ENCODE peak calls at places on chromosomes 16 and 17, in seven cellular contexts. One of them, this sample, is unnamed.

GRCh38 chr17:80307994-80308671 is 47.5 kb downstream of the RNF213 start:
- DNase-seq in esophagus squamous epithelium: no peak
- DNase-seq in activated T-cell treated with anti-CD3 and anti-CD28 coated beads, Interleukin-2, amount 50 U/mL, for 1 hour: peak; percentile 10
- DNase-seq in colonic mucosa: no peak
- DNase-seq in body of pancreas: no peak
- DNase-seq in T-cell: no peak
- DNase-seq in fibroblast of the aortic adventitia: no peak
- DNase-seq in this sample: no peak

GRCh38 chr17:55005520-55005919 is 37.0 kb downstream of the STXBP4 start:
- DNase-seq in esophagus squamous epithelium: no peak
- DNase-seq in activated T-cell treated with anti-CD3 and anti-CD28 coated beads, Interleukin-2, amount 50 U/mL, for 1 hour: no peak
- DNase-seq in colonic mucosa: no peak
- DNase-seq in body of pancreas: peak; percentile 13
- DNase-seq in T-cell: no peak
- DNase-seq in fibroblast of the aortic adventitia: peak; percentile 12
- DNase-seq in this sample: no peak

GRCh38 chr16:296806-297510 is 14.0 kb downstream of the PDIA2 start:
- DNase-seq in esophagus squamous epithelium: no peak
- DNase-seq in activated T-cell treated with anti-CD3 and anti-CD28 coated beads, Interleukin-2, amount 50 U/mL, for 1 hour: no peak
- DNase-seq in colonic mucosa: no peak
- DNase-seq in body of pancreas: no peak
- DNase-seq in T-cell: no peak
- DNase-seq in fibroblast of the aortic adventitia: no peak
- DNase-seq in this sample: no peak

GRCh38 chr17:17693253-17693954 is 12.1 kb downstream of the RAI1 start:
- DNase-seq in esophagus squamous epithelium: no peak
- DNase-seq in activated T-cell treated with anti-CD3 and anti-CD28 coated beads, Interleukin-2, amount 50 U/mL, for 1 hour: no peak
- DNase-seq in colonic mucosa: peak; percentile 57
- DNase-seq in body of pancreas: peak; percentile 88
- DNase-seq in T-cell: no peak
- DNase-seq in fibroblast of the aortic adventitia: no peak
- DNase-seq in this sample: no peak

GRCh38 chr16:35149550-35149949 is 1690.1 kb downstream of the TP53TG3F start:
- DNase-seq in esophagus squamous epithelium: no peak
- DNase-seq in activated T-cell treated with anti-CD3 and anti-CD28 coated beads, Interleukin-2, amount 50 U/mL, for 1 hour: no peak
- DNase-seq in colonic mucosa: no peak
- DNase-seq in body of pancreas: no peak
- DNase-seq in T-cell: no peak
- DNase-seq in fibroblast of the aortic adventitia: no peak
- DNase-seq in this sample: no peak

GRCh38 chr17:45144199-45145034 is 3.9 kb upstream of the HEXIM1 start:
- DNase-seq in esophagus squamous epithelium: no peak
- DNase-seq in activated T-cell treated with anti-CD3 and anti-CD28 coated beads, Interleukin-2, amount 50 U/mL, for 1 hour: no peak
- DNase-seq in colonic mucosa: no peak
- DNase-seq in body of pancreas: peak; percentile 62
- DNase-seq in T-cell: no peak
- DNase-seq in fibroblast of the aortic adventitia: no peak
- DNase-seq in this sample: no peak

GRCh38 chr17:76547183-76547641 is 7.4 kb downstream of the PRCD start:
- DNase-seq in esophagus squamous epithelium: no peak
- DNase-seq in activated T-cell treated with anti-CD3 and anti-CD28 coated beads, Interleukin-2, amount 50 U/mL, for 1 hour: peak; percentile 55
- DNase-seq in colonic mucosa: peak; percentile 77
- DNase-seq in body of pancreas: peak; percentile 54
- DNase-seq in T-cell: peak; percentile 67
- DNase-seq in fibroblast of the aortic adventitia: peak; percentile 79
- DNase-seq in this sample: no peak

GRCh38 chr17:5931611-5932010 is 138.6 kb upstream of the WSCD1 start:
- DNase-seq in esophagus squamous epithelium: no peak
- DNase-seq in activated T-cell treated with anti-CD3 and anti-CD28 coated beads, Interleukin-2, amount 50 U/mL, for 1 hour: no peak
- DNase-seq in colonic mucosa: peak; percentile 17
- DNase-seq in body of pancreas: no peak
- DNase-seq in T-cell: no peak
- DNase-seq in fibroblast of the aortic adventitia: no peak
- DNase-seq in this sample: peak; percentile 21

GRCh38 chr16:86974120-86974519 is 343.1 kb downstream of the C16orf95 start:
- DNase-seq in esophagus squamous epithelium: no peak
- DNase-seq in activated T-cell treated with anti-CD3 and anti-CD28 coated beads, Interleukin-2, amount 50 U/mL, for 1 hour: no peak
- DNase-seq in colonic mucosa: no peak
- DNase-seq in body of pancreas: no peak
- DNase-seq in T-cell: no peak
- DNase-seq in fibroblast of the aortic adventitia: no peak
- DNase-seq in this sample: no peak

GRCh38 chr17:40014375-40014980 is 762 bp upstream of the CSF3 start:
- DNase-seq in esophagus squamous epithelium: no peak
- DNase-seq in activated T-cell treated with anti-CD3 and anti-CD28 coated beads, Interleukin-2, amount 50 U/mL, for 1 hour: no peak
- DNase-seq in colonic mucosa: no peak
- DNase-seq in body of pancreas: peak; percentile 57
- DNase-seq in T-cell: no peak
- DNase-seq in fibroblast of the aortic adventitia: no peak
- DNase-seq in this sample: no peak

GRCh38 chr16:67872631-67873434 is at the start of gene EDC4:
- DNase-seq in esophagus squamous epithelium: peak; percentile 16
- DNase-seq in activated T-cell treated with anti-CD3 and anti-CD28 coated beads, Interleukin-2, amount 50 U/mL, for 1 hour: peak; percentile 93
- DNase-seq in colonic mucosa: peak; percentile 84
- DNase-seq in body of pancreas: peak; percentile 84
- DNase-seq in T-cell: peak; percentile 86
- DNase-seq in fibroblast of the aortic adventitia: peak; percentile 74
- DNase-seq in this sample: no peak

GRCh38 chr17:19570497-19571151 is 37.0 kb downstream of the SLC47A1 start:
- DNase-seq in esophagus squamous epithelium: no peak
- DNase-seq in activated T-cell treated with anti-CD3 and anti-CD28 coated beads, Interleukin-2, amount 50 U/mL, for 1 hour: no peak
- DNase-seq in colonic mucosa: peak; percentile 76
- DNase-seq in body of pancreas: no peak
- DNase-seq in T-cell: no peak
- DNase-seq in fibroblast of the aortic adventitia: no peak
- DNase-seq in this sample: no peak

GRCh38 chr16:22318690-22319358 is 21.6 kb downstream of the POLR3E start:
- DNase-seq in esophagus squamous epithelium: no peak
- DNase-seq in activated T-cell treated with anti-CD3 and anti-CD28 coated beads, Interleukin-2, amount 50 U/mL, for 1 hour: peak; percentile 68
- DNase-seq in colonic mucosa: peak; percentile 56
- DNase-seq in body of pancreas: no peak
- DNase-seq in T-cell: peak; percentile 62
- DNase-seq in fibroblast of the aortic adventitia: peak; percentile 25
- DNase-seq in this sample: no peak

GRCh38 chr17:32564325-32564724 is 77.5 kb downstream of the CDK5R1 start:
- DNase-seq in esophagus squamous epithelium: no peak
- DNase-seq in activated T-cell treated with anti-CD3 and anti-CD28 coated beads, Interleukin-2, amount 50 U/mL, for 1 hour: no peak
- DNase-seq in colonic mucosa: no peak
- DNase-seq in body of pancreas: no peak
- DNase-seq in T-cell: no peak
- DNase-seq in fibroblast of the aortic adventitia: no peak
- DNase-seq in this sample: no peak

GRCh38 chr16:11410382-11411058 is 65.3 kb downstream of the RMI2 start:
- DNase-seq in esophagus squamous epithelium: no peak
- DNase-seq in activated T-cell treated with anti-CD3 and anti-CD28 coated beads, Interleukin-2, amount 50 U/mL, for 1 hour: no peak
- DNase-seq in colonic mucosa: no peak
- DNase-seq in body of pancreas: no peak
- DNase-seq in T-cell: no peak
- DNase-seq in fibroblast of the aortic adventitia: no peak
- DNase-seq in this sample: no peak

GRCh38 chr17:69473801-69474170 is 59.3 kb downstream of the MAP2K6 start:
- DNase-seq in esophagus squamous epithelium: no peak
- DNase-seq in activated T-cell treated with anti-CD3 and anti-CD28 coated beads, Interleukin-2, amount 50 U/mL, for 1 hour: no peak
- DNase-seq in colonic mucosa: no peak
- DNase-seq in body of pancreas: no peak
- DNase-seq in T-cell: no peak
- DNase-seq in fibroblast of the aortic adventitia: peak; percentile 11
- DNase-seq in this sample: no peak

GRCh38 chr17:1742371-1743093 is at the start of gene SERPINF2:
- DNase-seq in esophagus squamous epithelium: no peak
- DNase-seq in activated T-cell treated with anti-CD3 and anti-CD28 coated beads, Interleukin-2, amount 50 U/mL, for 1 hour: no peak
- DNase-seq in colonic mucosa: no peak
- DNase-seq in body of pancreas: no peak
- DNase-seq in T-cell: no peak
- DNase-seq in fibroblast of the aortic adventitia: no peak
- DNase-seq in this sample: no peak

GRCh38 chr16:72475688-72476087 is 303.7 kb upstream of the PMFBP1 start:
- DNase-seq in esophagus squamous epithelium: no peak
- DNase-seq in activated T-cell treated with anti-CD3 and anti-CD28 coated beads, Interleukin-2, amount 50 U/mL, for 1 hour: no peak
- DNase-seq in colonic mucosa: no peak
- DNase-seq in body of pancreas: no peak
- DNase-seq in T-cell: no peak
- DNase-seq in fibroblast of the aortic adventitia: no peak
- DNase-seq in this sample: no peak

GRCh38 chr16:31215287-31216115 is 1.4 kb downstream of the PYDC1 start:
- DNase-seq in esophagus squamous epithelium: no peak
- DNase-seq in activated T-cell treated with anti-CD3 and anti-CD28 coated beads, Interleukin-2, amount 50 U/mL, for 1 hour: peak; percentile 40
- DNase-seq in colonic mucosa: peak; percentile 71
- DNase-seq in body of pancreas: peak; percentile 74
- DNase-seq in T-cell: no peak
- DNase-seq in fibroblast of the aortic adventitia: peak; percentile 64
- DNase-seq in this sample: no peak

GRCh38 chr16:24275413-24275812 is 19.3 kb downstream of the CACNG3 start:
- DNase-seq in esophagus squamous epithelium: no peak
- DNase-seq in activated T-cell treated with anti-CD3 and anti-CD28 coated beads, Interleukin-2, amount 50 U/mL, for 1 hour: no peak
- DNase-seq in colonic mucosa: no peak
- DNase-seq in body of pancreas: no peak
- DNase-seq in T-cell: no peak
- DNase-seq in fibroblast of the aortic adventitia: no peak
- DNase-seq in this sample: no peak

GRCh38 chr17:692116-692515 is 22.5 kb downstream of the VPS53 start:
- DNase-seq in esophagus squamous epithelium: no peak
- DNase-seq in activated T-cell treated with anti-CD3 and anti-CD28 coated beads, Interleukin-2, amount 50 U/mL, for 1 hour: no peak
- DNase-seq in colonic mucosa: no peak
- DNase-seq in body of pancreas: no peak
- DNase-seq in T-cell: no peak
- DNase-seq in fibroblast of the aortic adventitia: peak; percentile 45
- DNase-seq in this sample: no peak

GRCh38 chr17:63821809-63822208 is 5.4 kb upstream of the PSMC5 start:
- DNase-seq in esophagus squamous epithelium: no peak
- DNase-seq in activated T-cell treated with anti-CD3 and anti-CD28 coated beads, Interleukin-2, amount 50 U/mL, for 1 hour: no peak
- DNase-seq in colonic mucosa: no peak
- DNase-seq in body of pancreas: no peak
- DNase-seq in T-cell: no peak
- DNase-seq in fibroblast of the aortic adventitia: no peak
- DNase-seq in this sample: no peak

GRCh38 chr17:74008196-74008595 is 195.3 kb upstream of the RPL38 start:
- DNase-seq in esophagus squamous epithelium: no peak
- DNase-seq in activated T-cell treated with anti-CD3 and anti-CD28 coated beads, Interleukin-2, amount 50 U/mL, for 1 hour: no peak
- DNase-seq in colonic mucosa: no peak
- DNase-seq in body of pancreas: no peak
- DNase-seq in T-cell: no peak
- DNase-seq in fibroblast of the aortic adventitia: no peak
- DNase-seq in this sample: no peak

GRCh38 chr16:50763211-50763610 is 21.3 kb downstream of the CYLD start:
- DNase-seq in esophagus squamous epithelium: no peak
- DNase-seq in activated T-cell treated with anti-CD3 and anti-CD28 coated beads, Interleukin-2, amount 50 U/mL, for 1 hour: no peak
- DNase-seq in colonic mucosa: no peak
- DNase-seq in body of pancreas: no peak
- DNase-seq in T-cell: no peak
- DNase-seq in fibroblast of the aortic adventitia: peak; percentile 16
- DNase-seq in this sample: no peak

GRCh38 chr17:71412803-71413202 is 708.0 kb upstream of the SOX9 start:
- DNase-seq in esophagus squamous epithelium: no peak
- DNase-seq in activated T-cell treated with anti-CD3 and anti-CD28 coated beads, Interleukin-2, amount 50 U/mL, for 1 hour: no peak
- DNase-seq in colonic mucosa: no peak
- DNase-seq in body of pancreas: no peak
- DNase-seq in T-cell: no peak
- DNase-seq in fibroblast of the aortic adventitia: peak; percentile 89
- DNase-seq in this sample: no peak

GRCh38 chr17:82965371-82965770 is 114.0 kb upstream of the METRNL start:
- DNase-seq in esophagus squamous epithelium: no peak
- DNase-seq in activated T-cell treated with anti-CD3 and anti-CD28 coated beads, Interleukin-2, amount 50 U/mL, for 1 hour: peak; percentile 11
- DNase-seq in colonic mucosa: peak; percentile 9
- DNase-seq in body of pancreas: no peak
- DNase-seq in T-cell: no peak
- DNase-seq in fibroblast of the aortic adventitia: no peak
- DNase-seq in this sample: no peak

GRCh38 chr17:4806420-4806769 is 557 bp upstream of the PLD2 start:
- DNase-seq in esophagus squamous epithelium: no peak
- DNase-seq in activated T-cell treated with anti-CD3 and anti-CD28 coated beads, Interleukin-2, amount 50 U/mL, for 1 hour: no peak
- DNase-seq in colonic mucosa: no peak
- DNase-seq in body of pancreas: peak; percentile 17
- DNase-seq in T-cell: no peak
- DNase-seq in fibroblast of the aortic adventitia: no peak
- DNase-seq in this sample: no peak

GRCh38 chr16:10579965-10580918 is at the start of gene EMP2:
- DNase-seq in esophagus squamous epithelium: no peak
- DNase-seq in activated T-cell treated with anti-CD3 and anti-CD28 coated beads, Interleukin-2, amount 50 U/mL, for 1 hour: no peak
- DNase-seq in colonic mucosa: peak; percentile 88
- DNase-seq in body of pancreas: peak; percentile 81
- DNase-seq in T-cell: no peak
- DNase-seq in fibroblast of the aortic adventitia: peak; percentile 60
- DNase-seq in this sample: no peak